ENCODE peak calls at places on chromosome 20, in ten cellular contexts. J is psoas muscle; H is brain microvascular endothelial cell; S is OCI-LY7; P is CD8-positive, alpha-beta memory T cell; I is HL-60; O is iPS DF 6.9; N is fibroblast of the conjunctiva; B is HTR-8/SVneo; R is WTC11. U is an unnamed sample.
A peak's percentile ranks its signal among the peaks of the same experiment; 100 is the strongest.

GRCh38 chr20:31617432-31618104 is 12.5 kb downstream of the ID1 start:
- DNase-seq in J (no peak), H (no peak), S (no peak), P (no peak), I (peak; percentile 88), O (no peak), N (no peak), B (no peak), R (no peak), U (no peak)

GRCh38 chr20:5770240-5770986 is 20.2 kb downstream of the SHLD1 start:
- DNase-seq in J (no peak), H (no peak), S (peak; percentile 78), P (no peak), I (peak; percentile 38), O (no peak), N (peak; percentile 23), B (no peak), R (no peak), U (peak; percentile 21)

GRCh38 chr20:34375977-34376430 is 12.9 kb downstream of the ITCH start:
- DNase-seq in J (no peak), H (no peak), S (no peak), P (no peak), I (no peak), O (no peak), N (no peak), B (no peak), R (no peak), U (no peak)

GRCh38 chr20:58579069-58579818 is 64.0 kb upstream of the APCDD1L start:
- DNase-seq in J (no peak), H (no peak), S (no peak), P (no peak), I (no peak), O (no peak), N (no peak), B (no peak), R (peak; percentile 3), U (no peak)

GRCh38 chr20:23047738-23048214 is 1.7 kb downstream of the THBD start:
- DNase-seq in J (peak; percentile 39), H (no peak), S (no peak), P (no peak), I (no peak), O (no peak), N (no peak), B (no peak), R (peak; percentile 32), U (no peak)

GRCh38 chr20:43853174-43853803 is 61.4 kb upstream of the TOX2 start:
- DNase-seq in J (no peak), H (no peak), S (no peak), P (no peak), I (no peak), O (no peak), N (no peak), B (no peak), R (no peak), U (peak; percentile 21)

GRCh38 chr20:33516882-33517281 is 27.0 kb downstream of the CBFA2T2 start:
- DNase-seq in J (no peak), H (no peak), S (peak; percentile 22), P (no peak), I (no peak), O (no peak), N (no peak), B (no peak), R (no peak), U (peak; percentile 23)

GRCh38 chr20:2468581-2469407 is 1.8 kb downstream of the SNRPB start:
- DNase-seq in J (no peak), H (no peak), S (no peak), P (no peak), I (no peak), O (no peak), N (no peak), B (no peak), R (no peak), U (peak; percentile 22)

GRCh38 chr20:63471002-63471718 is 1.3 kb downstream of the KCNQ2 start:
- DNase-seq in J (no peak), H (no peak), S (no peak), P (no peak), I (no peak), O (no peak), N (no peak), B (no peak), R (no peak), U (no peak)

GRCh38 chr20:57753332-57754164 is 43.7 kb upstream of the PMEPA1 start:
- DNase-seq in J (no peak), H (no peak), S (no peak), P (no peak), I (no peak), O (no peak), N (no peak), B (no peak), R (no peak), U (no peak)

GRCh38 chr20:20658871-20659415 is 53.5 kb downstream of the RALGAPA2 start:
- DNase-seq in J (no peak), H (peak; percentile 44), S (no peak), P (no peak), I (no peak), O (no peak), N (no peak), B (no peak), R (no peak), U (no peak)

GRCh38 chr20:61874421-61875068 is 191.1 kb downstream of the TAF4 start:
- DNase-seq in J (no peak), H (no peak), S (peak; percentile 7), P (no peak), I (no peak), O (no peak), N (no peak), B (no peak), R (peak; percentile 77), U (no peak)

GRCh38 chr20:50245561-50246366 is 55.1 kb downstream of the CEBPB start:
- DNase-seq in J (no peak), H (no peak), S (no peak), P (no peak), I (no peak), O (no peak), N (peak; percentile 45), B (peak; percentile 81), R (no peak), U (peak; percentile 84)

GRCh38 chr20:63186528-63187316 is 29.2 kb downstream of the YTHDF1 start:
- DNase-seq in J (no peak), H (no peak), S (no peak), P (no peak), I (no peak), O (no peak), N (no peak), B (peak; percentile 66), R (no peak), U (peak; percentile 23)

GRCh38 chr20:53773792-53774371 is 180.2 kb upstream of the ZNF217 start:
- DNase-seq in J (no peak), H (peak; percentile 91), S (no peak), P (no peak), I (no peak), O (no peak), N (peak; percentile 92), B (peak; percentile 99), R (no peak), U (peak; percentile 99)

GRCh38 chr20:24357169-24357568 is 112.3 kb upstream of the SYNDIG1 start:
- DNase-seq in J (no peak), H (no peak), S (no peak), P (no peak), I (no peak), O (no peak), N (no peak), B (no peak), R (no peak), U (no peak)

GRCh38 chr20:2333821-2334220 is 38.0 kb downstream of the TGM3 start:
- DNase-seq in J (no peak), H (no peak), S (no peak), P (no peak), I (no peak), O (no peak), N (no peak), B (no peak), R (no peak), U (no peak)

GRCh38 chr20:17613328-17614175 is 43.7 kb downstream of the DSTN start:
- DNase-seq in J (no peak), H (no peak), S (no peak), P (no peak), I (no peak), O (no peak), N (no peak), B (no peak), R (no peak), U (peak; percentile 32)

GRCh38 chr20:47063407-47063806 is 168.8 kb downstream of the EYA2 start:
- DNase-seq in J (no peak), H (no peak), S (no peak), P (no peak), I (no peak), O (no peak), N (no peak), B (no peak), R (no peak), U (no peak)

GRCh38 chr20:327041-327945 is 1.9 kb downstream of the SOX12 start:
- DNase-seq in J (peak; percentile 80), H (peak; percentile 74), S (peak; percentile 95), P (peak; percentile 60), I (peak; percentile 74), O (peak; percentile 93), N (peak; percentile 85), B (peak; percentile 83), R (peak; percentile 97), U (peak; percentile 93)